ENCODE peak calls at places on chromosomes 13 and 19, in five cellular contexts. I is fibroblast of lung, V is IMR-90, P is GM23248, U is osteoblast. Y is an unnamed sample.

GRCh38 chr13:41691276-41691675 is 233.9 kb downstream of the RGCC start:
- DNase-seq in I (no peak), V (no peak), U (no peak), P (peak; percentile 56), Y (no peak)

GRCh38 chr13:25175026-25175425 is 2.9 kb upstream of the AMER2 start:
- DNase-seq in I (no peak), V (no peak), U (no peak), P (no peak), Y (no peak)

GRCh38 chr13:99500839-99501134 is 485 bp upstream of the TM9SF2 start:
- DNase-seq in V (no peak), U (peak; percentile 17), I (no peak), P (no peak), Y (no peak)

GRCh38 chr13:93235258-93236015 is 8.8 kb downstream of the GPC6 start:
- DNase-seq in U (no peak), P (peak; percentile 89), I (peak; percentile 83), V (peak; percentile 80), Y (no peak)

GRCh38 chr19:19539738-19540703 is 2.0 kb downstream of the CILP2 start:
- DNase-seq in U (peak; percentile 91), I (peak; percentile 61), P (peak; percentile 77), V (peak; percentile 46), Y (no peak)

GRCh38 chr13:74026753-74027152 is 107.5 kb downstream of the KLF12 start:
- DNase-seq in I (peak; percentile 57), U (no peak), P (no peak), V (peak; percentile 37), Y (peak; percentile 88)

GRCh38 chr19:51398096-51398704 is 7.8 kb upstream of the C19orf84 start:
- DNase-seq in I (peak; percentile 6), V (peak; percentile 18), U (peak; percentile 30), P (peak; percentile 65), Y (peak; percentile 92)

GRCh38 chr13:101289764-101290163 is 126.5 kb downstream of the NALCN start:
- DNase-seq in I (peak; percentile 80), P (peak; percentile 69), U (peak; percentile 77), V (peak; percentile 75), Y (peak; percentile 82)

GRCh38 chr19:37867831-37868230 is 38.6 kb downstream of the WDR87 start:
- DNase-seq in U (no peak), V (peak; percentile 82), P (peak; percentile 49), I (peak; percentile 74), Y (no peak)

GRCh38 chr19:37654118-37654517 is 1.1 kb downstream of the ZFP30 start:
- DNase-seq in P (no peak), V (no peak), I (peak; percentile 10), U (peak; percentile 60), Y (no peak)

GRCh38 chr19:18456974-18457373 is 19.0 kb upstream of the ISYNA1 start:
- DNase-seq in V (no peak), I (no peak), P (peak; percentile 75), U (peak; percentile 88), Y (no peak)

GRCh38 chr19:40623403-40624239 is 22.5 kb downstream of the LTBP4 start:
- DNase-seq in U (peak; percentile 81), V (peak; percentile 18), I (peak; percentile 99), P (no peak), Y (peak; percentile 94)

DNA sequence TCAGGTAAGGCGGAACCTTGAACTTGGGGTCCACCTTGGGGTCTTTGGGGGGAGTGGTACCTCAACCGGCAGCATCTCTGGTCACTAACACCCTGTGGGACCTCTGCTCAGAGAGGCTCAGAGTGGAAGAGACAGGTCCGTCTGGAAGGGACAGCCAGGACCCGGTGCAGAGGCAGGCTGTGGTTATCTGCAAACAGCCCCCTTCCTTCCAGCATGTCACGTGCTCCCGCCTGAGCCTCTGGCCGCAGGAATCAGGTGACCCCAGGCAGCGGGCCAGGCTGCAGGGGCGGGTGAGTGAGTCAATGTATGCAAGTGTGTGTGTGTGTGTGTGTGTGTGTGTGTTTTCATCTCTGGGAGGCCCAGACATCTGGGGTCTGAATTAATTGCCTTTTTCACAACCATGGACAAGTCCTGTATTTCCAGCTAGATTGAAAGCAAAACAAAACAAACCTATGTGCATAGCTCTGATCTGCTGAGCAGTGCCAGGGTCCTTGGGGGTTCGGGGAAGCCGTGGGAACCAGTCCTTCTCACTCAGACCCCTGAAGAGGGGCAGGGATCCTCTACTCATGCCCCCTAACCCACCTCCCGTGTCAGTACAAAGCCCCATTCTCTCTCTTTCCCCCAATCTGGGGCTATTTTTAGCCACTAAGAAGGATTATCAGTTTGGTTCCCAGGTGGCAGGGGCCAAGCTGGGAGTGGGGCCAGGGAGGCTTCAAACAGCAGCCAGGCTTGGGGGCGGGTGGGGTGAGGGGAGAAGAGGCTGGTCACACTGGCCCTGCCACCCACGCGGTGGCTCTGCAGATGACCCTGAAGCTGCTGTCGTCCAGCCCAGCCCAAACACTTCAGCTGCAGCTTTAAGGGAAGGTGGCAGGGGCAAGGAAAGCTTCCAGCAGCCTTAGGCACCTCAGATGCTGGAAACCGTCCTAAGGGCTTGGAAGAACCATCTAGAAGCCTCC is 31.4 kb downstream of the CERS4 start:
- DNase-seq in I (peak; percentile 97), V (peak; percentile 94), U (peak; percentile 96), P (peak; percentile 82), Y (no peak)
- H3K4me2 ChIP-seq in I (peak overlapping the region; percentile 66), V (peak overlapping the region; percentile 61), U (peak overlapping the region; percentile 50), P (no peak overlapping the region), Y (no peak overlapping the region)

DNA sequence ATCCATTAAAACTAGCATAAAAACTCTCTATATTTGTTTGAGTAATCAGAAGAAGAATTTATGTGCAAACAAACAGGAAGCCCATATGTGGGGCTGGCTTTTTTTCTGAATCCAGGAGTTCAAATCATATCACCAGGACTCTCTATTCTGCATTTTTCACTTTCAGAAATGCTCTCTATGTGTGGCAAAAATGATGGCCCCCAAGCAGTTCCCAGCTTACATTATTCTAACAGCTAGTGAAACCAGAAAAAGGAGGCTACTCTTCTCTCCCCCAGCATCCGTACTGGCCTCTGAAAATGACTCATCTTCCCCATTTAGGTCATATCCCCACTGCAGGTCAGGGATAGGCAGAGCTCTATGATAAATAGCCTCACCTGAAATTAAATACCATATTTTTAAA is 20.4 kb downstream of the RBM26 start:
- DNase-seq in V (no peak), I (peak; percentile 37), P (peak; percentile 22), U (peak; percentile 68), Y (no peak)
- H3K4me2 ChIP-seq in V (no peak overlapping the region), I (no peak overlapping the region), P (no peak overlapping the region), U (no peak overlapping the region), Y (no peak overlapping the region)

GRCh38 chr13:60756306-60756705 is 359.3 kb downstream of the TDRD3 start:
- DNase-seq in U (no peak), V (no peak), I (peak; percentile 24), P (no peak), Y (no peak)

GRCh38 chr13:60754211-60754610 is 357.2 kb downstream of the TDRD3 start:
- DNase-seq in V (no peak), U (no peak), I (no peak), P (no peak), Y (no peak)

GRCh38 chr13:60757481-60757880 is 360.5 kb downstream of the TDRD3 start:
- DNase-seq in V (no peak), U (no peak), P (no peak), I (no peak), Y (no peak)

GRCh38 chr13:60754691-60755090 is 357.7 kb downstream of the TDRD3 start:
- DNase-seq in I (no peak), U (no peak), V (no peak), P (no peak), Y (no peak)

GRCh38 chr13:60755380-60756163 is 358.6 kb downstream of the TDRD3 start:
- DNase-seq in U (no peak), I (peak; percentile 2), V (no peak), P (no peak), Y (no peak)
- H3K4me2 ChIP-seq in U (no peak overlapping the region), I (no peak overlapping the region), V (no peak overlapping the region), P (no peak overlapping the region), Y (no peak overlapping the region)

GRCh38 chr13:64158910-64159309 is 2743.3 kb upstream of the PCDH20 start:
- DNase-seq in U (no peak), V (peak; percentile 41), I (peak; percentile 79), P (peak; percentile 6), Y (no peak)
- H3K4me2 ChIP-seq in U (no peak overlapping the region), V (no peak overlapping the region), I (no peak overlapping the region), P (no peak overlapping the region), Y (no peak overlapping the region)

DNA sequence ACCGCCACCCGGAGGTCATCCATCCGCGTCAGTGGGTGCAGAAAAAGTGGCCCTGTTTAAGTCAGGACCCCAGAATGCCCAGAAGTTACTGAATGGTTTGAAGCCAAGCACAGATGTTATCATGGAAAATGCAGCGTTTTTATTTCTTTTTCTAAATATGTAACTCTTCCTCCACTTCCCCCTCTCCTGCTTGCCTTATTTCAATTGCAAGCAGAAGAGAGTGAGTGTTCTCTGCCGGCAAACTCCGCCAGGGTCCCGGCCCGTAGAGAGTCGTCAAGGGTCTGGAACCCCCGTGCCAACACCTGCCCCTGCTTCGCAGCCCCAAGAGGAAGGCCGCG is 913 bp upstream of the PDX1 start:
- DNase-seq in U (peak; percentile 30), V (no peak), P (no peak), I (no peak), Y (no peak)
- H3K4me2 ChIP-seq in U (no peak overlapping the region), V (no peak overlapping the region), P (no peak overlapping the region), I (no peak overlapping the region), Y (no peak overlapping the region)